ENCODE peak calls at places on chromosomes 6 and 20, in six cellular contexts. V, R, Z, O, C and I are unnamed samples.

GRCh38 chr6:43216200-43216599 is 13.1 kb downstream of the DNPH1 start:
- DNase-seq in V (no peak), R (no peak), Z (no peak), O (no peak), C (no peak), I (no peak)

GRCh38 chr20:23998392-23998791 is 9.8 kb upstream of the GGTLC1 start:
- DNase-seq in V (no peak), R (no peak), Z (no peak), O (no peak), C (no peak), I (no peak)

GRCh38 chr20:9592419-9592818 is 78.0 kb downstream of the LAMP5 start:
- DNase-seq in V (no peak), R (no peak), Z (no peak), O (no peak), C (no peak), I (no peak)

GRCh38 chr6:118565317-118565960 is 17.3 kb downstream of the PLN start:
- DNase-seq in V (no peak), R (peak), Z (peak), O (peak), C (peak), I (no peak)

GRCh38 chr6:71421611-71422010 is 133.0 kb downstream of the OGFRL1 start:
- DNase-seq in V (no peak), R (no peak), Z (no peak), O (no peak), C (no peak), I (no peak)

GRCh38 chr20:38725959-38726848 is 1.9 kb downstream of the SLC32A1 start:
- DNase-seq in V (peak), R (peak), Z (peak), O (peak), C (no peak), I (no peak)

GRCh38 chr6:72952808-72953630 is 272.3 kb downstream of the KHDC1L start:
- DNase-seq in V (no peak), R (no peak), Z (no peak), O (no peak), C (no peak), I (no peak)

GRCh38 chr6:7087066-7087465 is 20.7 kb upstream of the RREB1 start:
- DNase-seq in V (no peak), R (no peak), Z (peak), O (no peak), C (no peak), I (no peak)

GRCh38 chr6:42974919-42975505 is 4.0 kb downstream of the PEX6 start:
- DNase-seq in V (no peak), R (no peak), Z (no peak), O (no peak), C (no peak), I (no peak)

GRCh38 chr20:8515810-8516435 is 383.9 kb downstream of the PLCB1 start:
- DNase-seq in V (no peak), R (no peak), Z (no peak), O (no peak), C (no peak), I (no peak)

GRCh38 chr20:26218301-26218700 is 521.6 kb upstream of the ZNF337 start:
- DNase-seq in V (no peak), R (no peak), Z (no peak), O (no peak), C (no peak), I (no peak)

GRCh38 chr6:170231496-170232185 is 59.2 kb downstream of the DLL1 start:
- DNase-seq in V (no peak), R (no peak), Z (no peak), O (no peak), C (no peak), I (no peak)

GRCh38 chr6:155301867-155302266 is 12.4 kb downstream of the TFB1M start:
- DNase-seq in V (no peak), R (no peak), Z (peak), O (no peak), C (no peak), I (no peak)

GRCh38 chr20:41029150-41029872 is 689 bp downstream of the TOP1 start:
- DNase-seq in V (peak), R (no peak), Z (peak), O (peak), C (no peak), I (no peak)

GRCh38 chr6:112282217-112282616 is 27.9 kb upstream of the LAMA4 start:
- DNase-seq in V (peak), R (no peak), Z (peak), O (no peak), C (no peak), I (no peak)

GRCh38 chr6:124903797-124904196 is 58.4 kb upstream of the RNF217 start:
- DNase-seq in V (no peak), R (no peak), Z (no peak), O (no peak), C (no peak), I (no peak)

GRCh38 chr20:63477061-63477616 is 4.7 kb upstream of the KCNQ2 start:
- DNase-seq in V (no peak), R (no peak), Z (no peak), O (no peak), C (no peak), I (no peak)

GRCh38 chr20:63475209-63475608 is 2.8 kb upstream of the KCNQ2 start:
- DNase-seq in V (peak), R (no peak), Z (peak), O (peak), C (no peak), I (no peak)

GRCh38 chr20:63477944-63478343 is 5.5 kb upstream of the KCNQ2 start:
- DNase-seq in V (no peak), R (no peak), Z (no peak), O (no peak), C (no peak), I (no peak)

GRCh38 chr20:63481503-63481902 is 9.0 kb upstream of the KCNQ2 start:
- DNase-seq in V (no peak), R (no peak), Z (no peak), O (no peak), C (no peak), I (no peak)

GRCh38 chr20:63478346-63479302 is 6.2 kb upstream of the KCNQ2 start:
- DNase-seq in V (no peak), R (no peak), Z (no peak), O (no peak), C (no peak), I (no peak)
- TF ChIP-seq CREB1 in V (no peak), R (no peak), Z (no peak), O (no peak), C (no peak), I (no peak)

GRCh38 chr6:97068211-97068610 is 143.7 kb downstream of the KLHL32 start:
- DNase-seq in V (no peak), R (peak), Z (peak), O (peak), C (no peak), I (no peak)
- TF ChIP-seq CREB1 in V (no peak), R (no peak), Z (no peak), O (no peak), C (no peak), I (no peak)

DNA sequence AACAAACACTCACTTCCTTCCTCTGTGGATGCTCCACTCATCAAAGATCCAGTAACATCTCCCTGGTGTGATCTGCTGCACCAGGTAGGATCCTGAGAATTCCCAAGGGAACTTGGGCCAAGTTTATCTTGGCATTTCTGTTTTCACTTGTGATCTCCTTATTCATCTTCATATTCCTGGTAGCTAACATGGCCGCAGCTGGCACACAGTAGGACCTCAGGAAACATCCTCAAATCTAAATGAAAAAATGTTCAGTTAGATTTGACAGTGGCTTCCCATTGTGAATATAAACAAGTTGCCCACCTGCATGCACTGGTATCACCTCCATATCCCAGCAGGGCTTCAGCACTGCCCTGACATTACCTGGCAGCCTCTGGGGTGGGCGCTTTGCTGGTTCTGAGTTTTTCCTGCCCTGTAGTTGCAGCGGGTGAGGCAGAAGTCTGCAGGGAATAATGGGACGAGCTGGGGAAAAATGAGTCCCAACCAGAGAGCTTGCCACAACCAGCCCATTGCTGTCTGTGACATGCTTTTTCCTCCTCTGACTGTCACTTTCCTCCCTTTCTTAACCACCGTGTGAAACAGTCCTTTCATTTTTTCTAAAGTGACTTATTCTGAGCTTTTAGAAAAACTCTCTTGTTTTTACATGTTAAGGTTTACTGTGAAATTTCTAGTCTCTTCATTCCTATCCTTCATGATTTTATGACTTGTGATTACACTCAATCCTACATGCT is 9.4 kb upstream of the DSTN start:
- DNase-seq in V (no peak), R (no peak), Z (no peak), O (no peak), C (no peak), I (no peak)
- TF ChIP-seq CREB1 in V (no peak), R (no peak), Z (no peak), O (no peak), C (no peak), I (no peak)

DNA sequence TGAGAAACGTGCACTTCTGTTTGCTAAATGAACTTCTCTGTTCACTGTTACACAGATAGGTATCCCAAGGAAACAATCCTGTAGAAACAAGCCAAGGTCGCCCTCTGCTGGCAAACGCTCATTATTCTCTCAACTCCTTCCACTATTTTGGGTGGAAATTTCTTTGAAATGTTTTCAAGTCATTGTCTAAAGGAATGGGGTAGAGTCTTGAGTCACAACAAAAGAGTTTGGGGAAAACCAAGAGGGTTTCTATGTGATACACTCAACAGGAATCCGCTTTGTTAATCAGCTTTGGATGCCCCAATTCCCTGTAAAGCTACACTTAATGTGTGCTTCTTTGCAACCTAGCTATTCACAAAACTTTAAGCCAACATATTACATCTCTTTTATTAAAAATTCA is 4.6 kb upstream of the RAE1 start:
- DNase-seq in V (peak), R (peak), Z (peak), O (peak), C (no peak), I (peak)
- TF ChIP-seq CREB1 in V (no peak), R (no peak), Z (no peak), O (no peak), C (no peak), I (no peak)

DNA sequence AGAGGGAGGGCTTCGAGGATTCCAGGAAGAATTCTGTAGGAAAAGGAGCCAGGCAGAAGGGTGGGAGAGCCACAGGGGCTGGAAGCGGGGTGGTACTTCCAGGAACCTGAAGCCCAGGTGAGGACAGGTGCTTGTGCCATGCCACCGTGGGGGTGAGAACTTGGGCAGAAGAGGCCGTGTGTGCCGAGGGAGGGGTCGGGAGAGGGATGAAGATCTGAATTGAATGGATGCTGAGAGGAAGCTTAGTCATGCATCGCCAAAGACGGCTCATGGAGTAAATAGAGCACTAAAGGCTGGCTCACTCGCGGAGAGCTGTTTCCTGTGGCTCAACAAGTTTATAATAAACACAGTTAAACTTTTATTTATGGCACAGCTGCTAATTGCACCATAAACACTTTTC is 21.7 kb upstream of the MYT1 start:
- DNase-seq in V (peak), R (no peak), Z (no peak), O (no peak), C (no peak), I (peak)
- TF ChIP-seq CREB1 in V (no peak), R (no peak), Z (no peak), O (no peak), C (no peak), I (no peak)

DNA sequence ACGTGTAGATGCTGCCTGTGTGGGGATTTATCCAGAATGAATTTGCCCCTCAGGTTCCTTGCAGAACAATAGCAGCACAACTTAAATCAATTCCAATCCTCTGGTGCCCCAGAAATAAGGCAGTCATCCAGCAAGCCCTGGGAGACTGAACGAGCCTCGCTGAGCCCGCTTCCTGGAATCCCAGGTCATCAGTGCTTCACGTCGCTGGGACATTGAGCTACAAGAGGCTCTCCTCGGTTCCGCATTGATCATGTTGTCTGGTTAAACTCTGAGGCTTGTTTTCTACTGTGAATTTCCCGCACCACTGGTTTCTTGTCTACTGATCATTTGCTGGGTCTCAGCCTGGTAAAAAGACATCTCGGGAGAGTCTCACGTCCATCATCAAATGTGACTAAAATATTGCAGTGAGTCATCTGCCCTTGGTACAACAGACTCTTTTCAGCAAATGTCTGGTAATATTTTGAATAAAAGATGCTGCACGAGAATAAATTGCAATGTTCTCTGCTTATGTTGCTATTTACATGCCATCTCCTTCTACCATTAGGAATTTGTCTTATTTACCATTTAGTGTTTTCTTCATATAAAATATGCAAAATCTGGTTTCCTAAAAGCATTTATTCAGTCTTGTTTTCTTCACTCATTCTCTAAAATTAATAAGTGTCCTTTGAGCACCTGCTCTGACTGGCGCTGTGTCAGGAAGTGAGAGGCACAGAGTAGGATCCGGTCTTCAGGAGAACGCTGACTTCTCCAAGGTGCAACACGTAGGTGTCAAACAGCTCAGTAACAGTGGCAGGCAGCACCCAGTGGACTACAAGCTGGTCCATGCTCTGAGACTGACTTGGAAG is 569.3 kb downstream of the QKI start:
- DNase-seq in V (no peak), R (no peak), Z (no peak), O (no peak), C (peak), I (no peak)
- TF ChIP-seq CREB1 in V (no peak), R (no peak), Z (no peak), O (no peak), C (no peak), I (no peak)

DNA sequence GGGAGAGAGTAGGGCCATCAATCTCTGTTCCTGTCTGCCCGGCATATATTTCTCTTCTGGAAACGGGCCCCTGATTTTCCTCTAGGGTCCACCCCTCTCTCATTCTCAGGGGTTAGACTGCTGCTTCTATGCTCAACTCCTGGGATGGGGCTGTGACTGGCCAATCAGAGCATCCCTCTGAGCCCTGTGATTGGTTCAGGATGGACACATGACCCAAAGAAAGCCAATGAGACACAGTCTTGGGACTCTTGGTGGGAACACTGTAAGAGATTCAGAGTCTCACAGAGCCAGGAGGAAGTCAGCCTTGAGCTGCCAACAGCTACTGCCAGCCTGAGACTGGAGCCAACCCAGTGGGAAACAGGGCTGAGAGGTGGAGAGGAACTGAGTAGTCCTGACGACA is 31.1 kb upstream of the KCNB1 start:
- DNase-seq in V (no peak), R (no peak), Z (no peak), O (peak), C (no peak), I (no peak)
- TF ChIP-seq CREB1 in V (no peak), R (no peak), Z (no peak), O (no peak), C (no peak), I (no peak)

DNA sequence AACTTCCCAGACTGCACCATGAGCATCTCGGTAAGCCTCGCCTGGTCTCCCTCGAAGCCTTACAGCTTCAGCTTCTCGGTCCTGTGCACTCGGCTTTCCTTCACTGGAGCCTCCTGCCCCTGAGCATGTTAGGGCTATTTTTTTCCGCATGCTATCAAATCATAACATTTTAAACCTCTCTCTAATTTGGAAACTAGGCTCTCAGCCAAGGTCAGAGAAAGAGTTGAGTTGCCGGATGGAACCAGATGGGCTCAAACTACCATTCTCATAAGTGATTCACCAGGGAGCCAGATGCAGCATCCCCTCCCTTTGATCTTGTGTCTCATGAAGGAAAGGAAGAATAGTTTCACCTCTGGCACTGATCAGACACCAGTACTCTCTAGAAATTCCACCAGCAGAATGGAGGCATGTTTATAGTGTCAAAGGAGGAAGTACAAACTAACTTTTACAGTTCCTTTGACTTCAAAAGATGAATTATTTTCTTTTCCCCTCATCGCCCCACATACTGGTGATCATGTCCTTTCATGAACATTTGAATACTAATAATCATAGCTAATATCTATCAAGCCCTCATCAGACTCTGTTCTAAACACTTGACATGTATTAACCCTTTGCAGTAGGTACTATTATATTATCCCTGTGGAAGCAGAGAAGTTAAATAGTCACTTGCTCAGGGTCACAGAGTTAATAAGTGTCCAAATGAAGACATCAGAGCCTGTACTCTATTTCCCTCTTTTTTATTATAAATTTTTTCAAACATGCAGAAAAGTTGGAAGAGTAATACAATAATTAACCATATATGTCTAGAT is 46.7 kb downstream of the MAP1LC3A start:
- DNase-seq in V (no peak), R (no peak), Z (no peak), O (no peak), C (no peak), I (no peak)
- TF ChIP-seq CREB1 in V (no peak), R (no peak), Z (no peak), O (no peak), C (no peak), I (no peak)